ENCODE peak calls at places on chromosomes 11 and 22, in seven cellular contexts. A, W, L, I, H, O and S are unnamed samples.

GRCh38 chr11:2885676-2886081 is at the start of gene CDKN1C:
- DNase-seq in A (peak; percentile 71), W (peak; percentile 94), L (peak; percentile 95), I (peak; percentile 85), H (peak; percentile 97), O (peak; percentile 86), S (peak; percentile 98)

GRCh38 chr11:12288934-12289666 is 88.3 kb upstream of the PARVA start:
- DNase-seq in A (no peak), W (no peak), L (no peak), I (no peak), H (no peak), O (no peak), S (no peak)

GRCh38 chr11:66288866-66289547 is at the start of gene YIF1A:
- DNase-seq in A (peak; percentile 99), W (peak; percentile 99), L (peak; percentile 99), I (peak; percentile 100), H (peak; percentile 100), O (peak; percentile 95), S (peak; percentile 98)

GRCh38 chr11:10592331-10592730 is 23.9 kb upstream of the LYVE1 start:
- DNase-seq in A (no peak), W (no peak), L (no peak), I (no peak), H (no peak), O (no peak), S (no peak)

GRCh38 chr11:18650859-18651557 is 16.9 kb upstream of the SPTY2D1 start:
- DNase-seq in A (peak; percentile 80), W (no peak), L (no peak), I (peak; percentile 35), H (no peak), O (peak; percentile 29), S (peak; percentile 40)

GRCh38 chr11:63720611-63721010 is 39.3 kb downstream of the RTN3 start:
- DNase-seq in A (no peak), W (no peak), L (no peak), I (no peak), H (no peak), O (no peak), S (no peak)

GRCh38 chr22:43946391-43946680 is 8.9 kb upstream of the SAMM50 start:
- DNase-seq in A (peak; percentile 26), W (no peak), L (no peak), I (no peak), H (no peak), O (no peak), S (no peak)

GRCh38 chr11:970319-970871 is 44.7 kb downstream of the AP2A2 start:
- DNase-seq in A (no peak), W (no peak), L (peak; percentile 87), I (no peak), H (no peak), O (no peak), S (no peak)

GRCh38 chr11:61659413-61660196 is 20.6 kb upstream of the DAGLA start:
- DNase-seq in A (peak; percentile 35), W (no peak), L (no peak), I (no peak), H (no peak), O (no peak), S (no peak)
- TF ChIP-seq CTCF in A (no peak), W (no peak), L (no peak), I (no peak), H (no peak), O (no peak), S (no peak)

DNA sequence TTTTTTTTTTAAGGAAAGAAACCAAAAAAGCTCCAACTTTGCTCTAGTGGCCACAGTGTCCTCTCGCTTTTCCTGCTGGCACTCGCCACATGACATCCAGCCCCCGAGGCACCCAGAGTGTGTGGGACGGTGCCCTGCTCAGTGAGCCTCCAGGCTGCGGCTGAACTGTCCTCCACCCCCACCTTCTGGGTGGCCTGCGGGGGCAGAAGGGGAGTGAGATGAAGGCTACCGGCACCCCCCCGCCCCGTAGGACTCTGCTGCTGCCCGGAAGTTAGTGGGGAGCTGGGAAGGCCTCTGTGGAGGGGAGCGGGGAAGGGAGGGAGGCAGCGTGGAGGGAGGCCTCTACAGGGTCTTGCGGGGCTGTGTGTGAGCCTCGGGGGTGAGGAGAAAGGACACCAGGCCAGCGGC is 264.4 kb downstream of the CTTN start:
- DNase-seq in A (no peak), W (no peak), L (no peak), I (no peak), H (no peak), O (no peak), S (no peak)
- H3K4me3 ChIP-seq in A (no peak overlapping the region), W (no peak overlapping the region), L (peak overlapping the region; percentile 49), I (no peak overlapping the region), H (no peak overlapping the region), O (no peak overlapping the region), S (no peak overlapping the region)

DNA sequence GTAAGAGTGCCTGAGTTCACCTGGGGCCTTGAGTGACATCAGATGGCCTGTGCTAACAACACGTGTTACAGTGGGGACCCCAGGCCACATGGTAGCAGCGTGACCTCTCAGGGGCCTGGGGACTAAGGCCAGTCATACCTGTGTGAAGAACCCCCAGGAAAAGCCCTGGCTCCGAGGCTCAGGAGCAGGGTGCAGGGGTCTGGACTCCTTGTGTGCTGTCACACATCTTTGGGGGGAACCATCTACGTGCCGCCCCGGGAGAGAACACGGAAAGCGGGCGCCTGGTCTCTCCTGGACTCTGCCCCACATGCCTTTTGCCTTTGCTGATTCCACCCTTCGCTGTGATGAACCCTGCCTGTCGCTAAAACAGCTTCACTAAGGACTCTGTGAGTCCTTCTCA is 48.7 kb downstream of the SHANK2 start:
- DNase-seq in A (no peak), W (no peak), L (peak; percentile 37), I (no peak), H (peak; percentile 60), O (no peak), S (no peak)
- TF ChIP-seq POLR2A in A (no peak), W (no peak), L (no peak), I (no peak), H (no peak), O (no peak), S (no peak)

DNA sequence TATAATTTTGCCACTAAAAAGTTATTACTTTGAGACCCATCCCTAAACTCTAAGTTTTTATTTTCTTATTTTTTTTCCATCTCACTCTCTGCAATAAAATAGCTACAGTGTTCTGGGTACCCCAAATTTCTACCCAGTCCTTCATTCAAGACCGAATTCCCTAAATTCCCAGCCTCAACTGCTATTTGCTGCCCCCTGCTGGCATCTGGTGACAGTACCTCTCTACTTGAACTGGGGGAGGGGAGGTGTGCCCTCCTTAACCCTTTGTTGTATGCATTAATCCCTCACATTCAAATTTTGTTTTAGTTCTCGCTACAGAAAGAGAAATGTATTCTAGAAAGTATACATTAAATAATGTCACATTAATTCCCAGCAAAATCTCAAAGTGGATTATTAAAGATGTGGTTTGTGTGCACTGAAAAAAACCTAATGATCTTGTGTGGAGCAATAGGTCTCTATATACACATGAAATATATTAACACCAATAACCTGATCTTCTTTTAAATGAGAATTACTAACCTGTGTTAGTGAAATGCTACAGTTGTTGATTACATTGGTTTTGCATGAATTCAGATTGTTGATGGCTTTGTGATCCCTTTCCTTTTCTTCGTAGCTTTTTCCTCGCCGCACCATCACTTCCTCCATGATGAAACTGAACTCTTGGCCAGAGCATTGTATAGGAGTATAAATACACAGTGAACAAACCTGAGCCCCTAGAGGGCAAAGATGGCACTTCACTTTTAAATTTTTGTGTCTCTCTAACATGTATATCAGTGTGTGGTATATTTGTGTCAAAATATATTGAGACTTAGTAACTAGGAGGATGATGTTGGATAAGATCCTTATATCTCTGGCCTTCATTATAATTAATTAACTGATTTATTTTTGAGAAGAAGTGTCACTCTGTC is 590.0 kb downstream of the METTL15 start:
- DNase-seq in A (peak; percentile 71), W (no peak), L (no peak), I (peak; percentile 46), H (no peak), O (peak; percentile 54), S (peak; percentile 24)
- TF ChIP-seq CTCF in A (peak; percentile 58), W (peak; percentile 36), L (peak; percentile 78), I (peak; percentile 75), H (no peak), O (peak; percentile 42), S (peak; percentile 54)

DNA sequence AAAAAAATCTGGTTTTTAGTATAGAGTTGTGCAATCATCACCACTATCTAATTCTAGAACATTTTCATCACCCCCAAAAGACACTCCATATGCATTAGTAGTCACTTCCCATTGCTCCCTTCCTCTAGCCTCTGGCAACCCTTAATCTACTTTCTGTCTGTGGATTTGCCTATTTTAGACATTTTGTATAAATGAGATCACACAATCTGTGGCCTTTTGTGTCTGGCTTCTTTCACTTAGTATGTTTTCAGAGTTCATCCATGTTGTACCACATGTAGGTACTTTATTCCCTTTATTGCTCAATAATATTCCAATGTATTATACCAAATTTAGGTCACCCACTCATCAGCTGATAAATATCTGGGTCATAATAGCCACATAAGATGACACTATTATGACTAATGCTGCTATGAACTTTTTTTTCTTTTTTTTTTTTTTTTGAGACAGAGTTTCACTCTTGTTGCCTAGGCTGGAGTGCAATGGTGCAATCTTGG is 67.5 kb upstream of the SCUBE2 start:
- DNase-seq in A (no peak), W (no peak), L (no peak), I (no peak), H (no peak), O (no peak), S (no peak)
- H3K4me3 ChIP-seq in A (no peak overlapping the region), W (no peak overlapping the region), L (no peak overlapping the region), I (no peak overlapping the region), H (no peak overlapping the region), O (no peak overlapping the region), S (no peak overlapping the region)

DNA sequence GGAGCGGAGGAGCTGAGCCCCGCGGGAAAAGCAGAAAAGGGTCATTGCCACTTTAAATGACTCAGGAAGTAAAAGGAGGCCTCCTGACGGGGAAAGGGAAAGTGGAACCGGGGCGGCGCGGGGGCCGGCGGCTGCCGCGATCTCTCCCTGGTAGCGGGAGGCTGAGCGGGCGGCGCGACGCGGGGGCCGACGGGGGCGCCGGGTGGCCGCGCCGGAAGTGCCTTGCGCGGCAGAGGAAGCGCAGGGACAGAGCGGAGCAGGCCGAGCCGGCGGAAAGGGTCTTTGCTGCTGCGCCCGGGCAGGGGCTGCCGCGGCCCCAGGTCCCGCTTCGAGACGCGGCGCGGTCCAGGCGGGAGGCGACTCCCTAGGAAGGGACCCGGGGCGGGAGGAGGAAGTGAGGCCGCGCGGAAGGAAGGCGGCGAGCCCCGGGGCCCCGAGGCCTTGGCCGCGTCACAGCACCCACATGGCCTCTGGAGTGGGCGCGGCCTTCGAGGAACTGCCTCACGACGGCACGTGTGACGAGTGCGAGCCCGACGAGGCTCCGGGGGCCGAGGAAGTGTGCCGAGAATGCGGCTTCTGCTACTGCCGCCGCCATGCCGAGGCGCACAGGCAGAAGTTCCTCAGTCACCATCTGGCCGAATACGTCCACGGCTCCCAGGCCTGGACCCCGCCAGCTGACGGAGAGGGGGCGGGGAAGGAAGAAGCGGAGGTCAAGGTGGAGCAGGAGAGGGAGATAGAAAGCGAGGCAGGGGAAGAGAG is at the start of gene TRIM44:
- DNase-seq in A (peak; percentile 87), W (peak; percentile 82), L (peak; percentile 96), I (peak; percentile 87), H (peak; percentile 91), O (peak; percentile 23), S (peak; percentile 82)
- TF ChIP-seq POLR2A in A (peak; percentile 50), W (no peak), L (peak; percentile 29), I (peak; percentile 59), H (no peak), O (peak; percentile 39), S (no peak)